ENCODE peak calls at places on chromosomes 16 and 17, in eight cellular contexts. One of them, this sample, is unnamed.

GRCh38 chr16:11183951-11184350 is 72.1 kb downstream of the SOCS1 start:
- DNase-seq in HCT116: no peak
- DNase-seq in IMR-90: no peak
- DNase-seq in uterus: peak; percentile 33
- DNase-seq in thyroid gland: no peak
- DNase-seq in GM12878: no peak
- DNase-seq in A549: no peak
- DNase-seq in breast epithelium: no peak
- DNase-seq in this sample: no peak

GRCh38 chr16:17743158-17743557 is 272.4 kb upstream of the XYLT1 start:
- DNase-seq in GM12878: no peak
- DNase-seq in uterus: no peak
- DNase-seq in IMR-90: no peak
- DNase-seq in A549: no peak
- DNase-seq in HCT116: no peak
- DNase-seq in thyroid gland: no peak
- DNase-seq in breast epithelium: no peak
- DNase-seq in this sample: no peak

GRCh38 chr16:73031155-73031866 is 16.6 kb downstream of the ZFHX3 start:
- DNase-seq in breast epithelium: no peak
- DNase-seq in thyroid gland: no peak
- DNase-seq in uterus: no peak
- DNase-seq in A549: no peak
- DNase-seq in IMR-90: no peak
- DNase-seq in HCT116: no peak
- DNase-seq in GM12878: no peak
- DNase-seq in this sample: no peak

GRCh38 chr17:80348551-80349436 is 66.2 kb upstream of the ENDOV start:
- DNase-seq in GM12878: no peak
- DNase-seq in A549: no peak
- DNase-seq in uterus: no peak
- DNase-seq in breast epithelium: no peak
- DNase-seq in IMR-90: peak; percentile 47
- DNase-seq in thyroid gland: no peak
- DNase-seq in HCT116: no peak
- DNase-seq in this sample: no peak

GRCh38 chr17:81867123-81867951 is 3.8 kb downstream of the ARHGDIA start:
- DNase-seq in breast epithelium: no peak
- DNase-seq in IMR-90: peak; percentile 52
- DNase-seq in uterus: no peak
- DNase-seq in GM12878: no peak
- DNase-seq in HCT116: no peak
- DNase-seq in A549: peak; percentile 83
- DNase-seq in thyroid gland: peak; percentile 21
- DNase-seq in this sample: no peak

GRCh38 chr16:1013593-1013900 is 32.0 kb downstream of the SOX8 start:
- DNase-seq in breast epithelium: no peak
- DNase-seq in thyroid gland: no peak
- DNase-seq in uterus: no peak
- DNase-seq in A549: no peak
- DNase-seq in HCT116: no peak
- DNase-seq in GM12878: no peak
- DNase-seq in IMR-90: no peak
- DNase-seq in this sample: no peak

GRCh38 chr17:59342681-59343127 is 11.2 kb downstream of the YPEL2 start:
- DNase-seq in A549: no peak
- DNase-seq in breast epithelium: no peak
- DNase-seq in thyroid gland: no peak
- DNase-seq in uterus: no peak
- DNase-seq in IMR-90: no peak
- DNase-seq in GM12878: no peak
- DNase-seq in HCT116: no peak
- DNase-seq in this sample: no peak

GRCh38 chr17:77233635-77234334 is 93.0 kb downstream of the SEC14L1 start:
- DNase-seq in A549: peak; percentile 93
- DNase-seq in uterus: peak; percentile 63
- DNase-seq in thyroid gland: peak; percentile 42
- DNase-seq in GM12878: peak; percentile 57
- DNase-seq in IMR-90: peak; percentile 89
- DNase-seq in HCT116: no peak
- DNase-seq in breast epithelium: no peak
- DNase-seq in this sample: no peak

GRCh38 chr16:57802635-57803412 is 533 bp upstream of the KIFC3 start:
- DNase-seq in HCT116: no peak
- DNase-seq in GM12878: no peak
- DNase-seq in A549: peak; percentile 86
- DNase-seq in breast epithelium: no peak
- DNase-seq in IMR-90: peak; percentile 54
- DNase-seq in thyroid gland: peak; percentile 53
- DNase-seq in uterus: no peak
- DNase-seq in this sample: no peak

GRCh38 chr16:29710227-29711219 is 31.5 kb downstream of the QPRT start:
- DNase-seq in GM12878: no peak
- DNase-seq in thyroid gland: no peak
- DNase-seq in HCT116: peak; percentile 56
- DNase-seq in IMR-90: peak; percentile 79
- DNase-seq in breast epithelium: no peak
- DNase-seq in A549: peak; percentile 66
- DNase-seq in uterus: peak; percentile 37
- DNase-seq in this sample: no peak

GRCh38 chr16:4089251-4089810 is 26.9 kb downstream of the ADCY9 start:
- DNase-seq in uterus: no peak
- DNase-seq in A549: no peak
- DNase-seq in GM12878: no peak
- DNase-seq in IMR-90: peak; percentile 16
- DNase-seq in breast epithelium: no peak
- DNase-seq in HCT116: no peak
- DNase-seq in thyroid gland: peak; percentile 89
- DNase-seq in this sample: no peak

GRCh38 chr16:4231886-4232285 is 10.0 kb downstream of the SRL start:
- DNase-seq in thyroid gland: no peak
- DNase-seq in breast epithelium: no peak
- DNase-seq in GM12878: no peak
- DNase-seq in uterus: no peak
- DNase-seq in A549: no peak
- DNase-seq in HCT116: no peak
- DNase-seq in IMR-90: no peak
- DNase-seq in this sample: no peak

GRCh38 chr16:71339481-71340171 is 18.9 kb upstream of the CALB2 start:
- DNase-seq in IMR-90: no peak
- DNase-seq in A549: no peak
- DNase-seq in thyroid gland: no peak
- DNase-seq in breast epithelium: no peak
- DNase-seq in HCT116: no peak
- DNase-seq in GM12878: no peak
- DNase-seq in uterus: no peak
- DNase-seq in this sample: no peak

GRCh38 chr16:69798466-69798865 is 36.3 kb downstream of the WWP2 start:
- DNase-seq in uterus: no peak
- DNase-seq in thyroid gland: no peak
- DNase-seq in breast epithelium: no peak
- DNase-seq in HCT116: no peak
- DNase-seq in GM12878: no peak
- DNase-seq in IMR-90: peak; percentile 6
- DNase-seq in A549: no peak
- DNase-seq in this sample: no peak

GRCh38 chr17:75588546-75589016 is 981 bp downstream of the MYO15B start:
- DNase-seq in thyroid gland: peak; percentile 68
- DNase-seq in IMR-90: no peak
- DNase-seq in HCT116: no peak
- DNase-seq in uterus: peak; percentile 54
- DNase-seq in A549: no peak
- DNase-seq in GM12878: no peak
- DNase-seq in breast epithelium: no peak
- DNase-seq in this sample: no peak

GRCh38 chr17:75589017-75589918 is 1.7 kb downstream of the MYO15B start:
- DNase-seq in HCT116: peak; percentile 71
- DNase-seq in A549: peak; percentile 91
- DNase-seq in breast epithelium: peak; percentile 88
- DNase-seq in uterus: peak; percentile 93
- DNase-seq in IMR-90: peak; percentile 64
- DNase-seq in GM12878: peak; percentile 48
- DNase-seq in thyroid gland: peak; percentile 96
- DNase-seq in this sample: peak; percentile 69

GRCh38 chr17:75590314-75590761 is 2.7 kb downstream of the MYO15B start:
- DNase-seq in thyroid gland: no peak
- DNase-seq in uterus: no peak
- DNase-seq in IMR-90: no peak
- DNase-seq in GM12878: no peak
- DNase-seq in A549: no peak
- DNase-seq in breast epithelium: no peak
- DNase-seq in HCT116: no peak
- DNase-seq in this sample: no peak

GRCh38 chr17:75589919-75590303 is 2.3 kb downstream of the MYO15B start:
- DNase-seq in breast epithelium: no peak
- DNase-seq in IMR-90: no peak
- DNase-seq in HCT116: no peak
- DNase-seq in thyroid gland: peak; percentile 36
- DNase-seq in uterus: peak; percentile 45
- DNase-seq in GM12878: no peak
- DNase-seq in A549: no peak
- DNase-seq in this sample: no peak

DNA sequence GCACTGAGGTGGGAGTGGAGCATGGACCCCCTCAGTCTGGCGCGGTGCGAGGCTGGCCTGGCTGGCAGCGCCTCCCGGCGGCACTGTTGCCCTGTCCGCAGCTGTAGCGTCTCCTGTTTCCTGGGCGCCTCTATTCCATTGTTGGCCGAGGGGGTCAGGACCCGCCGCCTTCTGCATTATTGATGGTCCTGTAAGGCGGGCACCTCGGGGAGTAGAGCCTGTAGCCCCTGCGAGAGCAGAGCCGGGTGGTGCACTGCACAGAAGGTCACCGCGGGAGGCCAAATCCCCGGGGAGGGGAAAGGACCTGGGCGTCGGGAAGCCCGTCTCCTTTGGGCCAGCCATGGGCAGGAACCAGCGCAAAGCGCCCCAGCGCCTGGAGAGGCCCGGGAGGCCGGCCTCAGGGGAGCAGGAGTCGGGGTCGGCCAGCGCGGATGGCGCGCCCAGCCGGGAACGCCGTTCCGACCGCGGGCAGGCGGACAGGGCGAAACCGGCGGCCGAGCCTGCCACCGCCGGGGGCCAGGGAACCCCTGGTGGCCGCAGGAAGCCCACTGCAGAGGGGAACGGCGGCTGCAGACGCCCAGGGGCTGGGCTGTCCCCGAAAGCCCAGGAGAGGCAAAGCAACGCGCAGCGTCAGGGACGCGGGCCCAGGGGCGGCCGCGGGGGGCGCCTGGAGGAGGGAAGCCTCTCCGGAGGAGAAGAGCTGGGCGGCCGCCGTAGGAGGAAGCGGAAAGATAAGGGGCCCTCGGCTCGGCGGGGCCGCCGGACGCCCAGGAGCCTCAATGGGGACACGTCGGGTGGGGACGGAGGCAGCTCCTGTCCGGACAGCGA is at the start of gene MYO15B:
- DNase-seq in IMR-90: no peak
- DNase-seq in thyroid gland: peak; percentile 53
- DNase-seq in HCT116: no peak
- DNase-seq in A549: no peak
- DNase-seq in breast epithelium: no peak
- DNase-seq in uterus: peak; percentile 60
- DNase-seq in GM12878: no peak
- DNase-seq in this sample: no peak
- TF ChIP-seq POLR2A in IMR-90: no peak
- TF ChIP-seq POLR2A in thyroid gland: no peak
- TF ChIP-seq POLR2A in HCT116: no peak
- TF ChIP-seq POLR2A in A549: no peak
- TF ChIP-seq POLR2A in breast epithelium: peak; percentile 5
- TF ChIP-seq POLR2A in uterus: peak; percentile 35
- TF ChIP-seq POLR2A in GM12878: peak; percentile 44
- TF ChIP-seq POLR2A in this sample: no peak

DNA sequence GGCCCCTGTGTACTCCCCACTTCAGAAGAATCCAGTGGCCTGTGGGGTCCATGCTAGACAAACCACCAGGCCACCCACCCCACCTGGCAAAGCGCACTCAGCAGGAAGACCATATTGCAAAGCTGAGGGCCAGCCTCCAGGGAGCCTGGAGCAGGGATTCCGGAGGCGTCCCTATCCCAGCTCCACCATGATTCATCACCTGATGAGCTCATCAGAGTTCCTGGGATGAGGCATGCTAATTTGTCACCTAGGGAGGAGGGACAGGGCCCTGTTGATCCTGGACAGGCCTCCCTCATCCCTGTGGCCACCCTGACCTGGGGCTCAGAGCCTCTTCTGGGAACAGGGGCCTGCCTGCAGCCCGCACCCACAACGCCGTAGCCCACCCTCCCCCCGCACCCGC is 131.6 kb upstream of the PLCG2 start:
- DNase-seq in GM12878: no peak
- DNase-seq in thyroid gland: no peak
- DNase-seq in A549: peak; percentile 67
- DNase-seq in breast epithelium: no peak
- DNase-seq in IMR-90: peak; percentile 84
- DNase-seq in HCT116: peak; percentile 76
- DNase-seq in uterus: no peak
- DNase-seq in this sample: no peak
- H3K4me1 ChIP-seq in GM12878: peaks cover 5% of the 10 kb centered on the region
- H3K4me1 ChIP-seq in thyroid gland: peaks cover 4% of the 10 kb centered on the region
- H3K4me1 ChIP-seq in A549: peaks cover 75% of the 10 kb centered on the region
- H3K4me1 ChIP-seq in breast epithelium: no peaks in the 10 kb centered on the region
- H3K4me1 ChIP-seq in IMR-90: peaks cover 24% of the 10 kb centered on the region
- H3K4me1 ChIP-seq in HCT116: peaks cover 36% of the 10 kb centered on the region
- H3K4me1 ChIP-seq in uterus: no peaks in the 10 kb centered on the region
- H3K4me1 ChIP-seq in this sample: peaks cover 70% of the 10 kb centered on the region

GRCh38 chr16:51708861-51709260 is 557.8 kb upstream of the SALL1 start:
- DNase-seq in A549: no peak
- DNase-seq in thyroid gland: peak; percentile 55
- DNase-seq in IMR-90: no peak
- DNase-seq in GM12878: no peak
- DNase-seq in HCT116: no peak
- DNase-seq in uterus: no peak
- DNase-seq in breast epithelium: no peak
- DNase-seq in this sample: no peak
- H3K4me3 ChIP-seq in A549: no peak overlapping the region
- H3K4me3 ChIP-seq in thyroid gland: no peak overlapping the region
- H3K4me3 ChIP-seq in IMR-90: no peak overlapping the region
- H3K4me3 ChIP-seq in GM12878: no peak overlapping the region
- H3K4me3 ChIP-seq in HCT116: no peak overlapping the region
- H3K4me3 ChIP-seq in uterus: no peak overlapping the region
- H3K4me3 ChIP-seq in breast epithelium: no peak overlapping the region
- H3K4me3 ChIP-seq in this sample: no peak overlapping the region

DNA sequence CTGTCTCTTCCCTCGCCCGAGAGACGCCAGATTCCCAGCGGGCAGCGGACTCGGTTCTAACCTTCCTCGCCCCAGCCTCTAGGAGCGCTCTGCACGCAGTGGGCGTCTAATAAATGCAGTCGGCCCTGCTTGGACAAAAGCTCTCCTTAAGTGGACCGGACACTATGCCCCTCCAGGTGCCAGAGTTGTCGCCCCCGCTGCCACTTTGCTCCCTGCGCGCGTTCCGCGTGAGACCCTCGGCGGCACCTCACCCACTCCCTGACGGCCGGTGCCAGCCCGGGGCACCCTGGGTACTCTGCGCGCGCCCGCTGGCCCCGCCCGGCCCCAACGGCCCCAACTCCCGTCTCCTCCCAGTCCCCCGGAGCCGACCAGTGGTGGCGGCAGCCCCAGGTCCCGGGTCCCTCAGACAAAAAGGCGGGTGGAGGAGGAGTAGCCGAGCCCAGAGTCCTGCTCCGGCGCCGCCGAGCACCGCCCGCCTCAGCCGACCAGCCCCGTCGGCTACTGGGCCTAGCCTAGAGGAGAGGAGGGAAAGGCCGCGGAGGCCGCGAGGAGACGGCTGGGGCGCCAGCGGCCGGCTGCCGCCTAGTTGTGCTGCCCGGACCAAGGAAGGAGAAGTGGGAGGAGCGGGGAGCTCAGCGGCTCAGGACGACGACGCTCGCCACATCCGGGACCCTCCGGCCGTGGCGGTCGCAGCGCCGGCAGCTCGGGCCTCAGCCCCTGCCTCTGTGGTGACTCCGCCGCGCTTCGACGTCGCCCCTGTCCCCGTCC is 123.0 kb downstream of the GOSR1 start:
- DNase-seq in GM12878: peak; percentile 38
- DNase-seq in IMR-90: peak; percentile 70
- DNase-seq in thyroid gland: peak; percentile 90
- DNase-seq in HCT116: peak; percentile 59
- DNase-seq in breast epithelium: peak; percentile 62
- DNase-seq in A549: peak; percentile 89
- DNase-seq in uterus: peak; percentile 70
- DNase-seq in this sample: peak; percentile 25
- TF ChIP-seq POLR2A in GM12878: peak; percentile 92
- TF ChIP-seq POLR2A in IMR-90: peak; percentile 75
- TF ChIP-seq POLR2A in thyroid gland: peak; percentile 5
- TF ChIP-seq POLR2A in HCT116: peak; percentile 42
- TF ChIP-seq POLR2A in breast epithelium: peak; percentile 68
- TF ChIP-seq POLR2A in A549: peak; percentile 89
- TF ChIP-seq POLR2A in uterus: peak; percentile 77
- TF ChIP-seq POLR2A in this sample: no peak

This sample was measured in esophagus squamous epithelium.